ENCODE peak calls at places on chromosomes 7 and 10, in eight cellular contexts. U, O, D, I, M, E, Y and F are unnamed samples.

GRCh38 chr7:66957595-66958290 is 36.7 kb downstream of the TMEM248 start:
- DNase-seq in M (peak), O (no peak), U (no peak), D (peak), E (no peak), I (no peak), Y (no peak), F (no peak)

GRCh38 chr7:128425851-128426250 is 16.1 kb upstream of the IMPDH1 start:
- DNase-seq in O (peak), M (peak), D (peak), I (no peak), U (peak), E (peak), Y (peak), F (peak)

GRCh38 chr7:152335900-152336571 is 99.8 kb downstream of the KMT2C start:
- DNase-seq in E (no peak), U (no peak), M (peak), D (no peak), O (no peak), I (no peak), Y (no peak), F (no peak)

GRCh38 chr10:123506455-123506854 is 159.7 kb upstream of the GPR26 start:
- DNase-seq in M (no peak), U (no peak), I (no peak), E (no peak), Y (no peak), D (no peak), O (no peak), F (no peak)

GRCh38 chr10:131211146-131211545 is 100.4 kb downstream of the TCERG1L start:
- DNase-seq in O (no peak), D (no peak), E (no peak), M (no peak), I (no peak), U (no peak), Y (no peak), F (no peak)

GRCh38 chr10:129861776-129862530 is 102.1 kb downstream of the EBF3 start:
- DNase-seq in M (no peak), D (no peak), U (peak), E (no peak), I (no peak), Y (no peak), O (no peak), F (no peak)

GRCh38 chr7:1934756-1935155 is 264.7 kb downstream of the ELFN1 start:
- DNase-seq in D (no peak), E (no peak), O (no peak), M (no peak), Y (no peak), U (no peak), I (no peak), F (no peak)

GRCh38 chr10:117002206-117002605 is 2.8 kb downstream of the SHTN1 start:
- DNase-seq in I (no peak), M (no peak), O (no peak), E (no peak), U (no peak), Y (no peak), D (no peak), F (no peak)

GRCh38 chr10:3924344-3924743 is 139.3 kb upstream of the KLF6 start:
- DNase-seq in I (peak), O (no peak), U (no peak), M (peak), D (peak), E (no peak), Y (no peak), F (peak)

GRCh38 chr7:139813689-139814088 is 15.4 kb upstream of the TBXAS1 start:
- DNase-seq in O (no peak), E (no peak), D (no peak), I (no peak), M (no peak), Y (no peak), U (no peak), F (no peak)

GRCh38 chr7:77696057-77696642 is at the start of gene RSBN1L:
- DNase-seq in E (peak), O (peak), I (peak), D (peak), M (peak), Y (peak), U (peak), F (peak)

GRCh38 chr7:47354831-47355541 is 226.9 kb downstream of the TNS3 start:
- DNase-seq in E (no peak), O (peak), D (no peak), I (no peak), U (no peak), Y (no peak), M (no peak), F (no peak)

GRCh38 chr7:35430547-35431153 is 176.8 kb upstream of the TBX20 start:
- DNase-seq in D (no peak), O (no peak), Y (peak), U (no peak), E (peak), I (no peak), M (peak), F (peak)

GRCh38 chr7:27184342-27185012 is 555 bp downstream of the HOXA11 start:
- DNase-seq in O (no peak), E (no peak), I (no peak), U (no peak), D (no peak), M (peak), Y (no peak), F (peak)

GRCh38 chr7:85226401-85227085 is 39.7 kb upstream of the SEMA3D start:
- DNase-seq in M (no peak), D (peak), O (no peak), I (peak), E (no peak), U (no peak), Y (no peak), F (no peak)

GRCh38 chr10:8043569-8044306 is 10.8 kb upstream of the GATA3 start:
- DNase-seq in O (no peak), D (no peak), U (no peak), E (no peak), M (no peak), Y (peak), I (no peak), F (no peak)

GRCh38 chr10:104209575-104210198 is 22.5 kb downstream of the CFAP43 start:
- DNase-seq in E (peak), O (peak), I (peak), Y (peak), U (no peak), M (peak), D (peak), F (peak)

GRCh38 chr7:17126413-17127374 is 171.8 kb upstream of the AHR start:
- DNase-seq in E (no peak), M (no peak), I (no peak), U (no peak), Y (no peak), O (no peak), D (no peak), F (no peak)

GRCh38 chr10:78214931-78215330 is 181.3 kb downstream of the RPS24 start:
- DNase-seq in M (no peak), E (no peak), Y (no peak), O (no peak), I (no peak), D (no peak), U (no peak), F (no peak)

GRCh38 chr7:114790526-114790925 is 131.4 kb upstream of the MDFIC start:
- DNase-seq in U (no peak), Y (no peak), M (peak), D (no peak), E (no peak), I (no peak), O (no peak), F (no peak)

GRCh38 chr7:151847136-151847535 is 29.8 kb downstream of the PRKAG2 start:
- DNase-seq in U (no peak), E (no peak), M (no peak), I (no peak), D (no peak), Y (no peak), O (no peak), F (no peak)

GRCh38 chr10:62136931-62137330 is 131.7 kb downstream of the RTKN2 start:
- DNase-seq in E (no peak), Y (no peak), O (no peak), M (no peak), D (no peak), U (no peak), I (peak), F (no peak)

GRCh38 chr7:128270799-128271411 is 29.8 kb downstream of the LEP start:
- DNase-seq in D (no peak), I (no peak), E (no peak), U (no peak), M (peak), Y (no peak), O (no peak), F (no peak)

GRCh38 chr7:132828502-132828901 is 252.2 kb upstream of the PLXNA4 start:
- DNase-seq in I (no peak), Y (no peak), M (no peak), E (no peak), U (no peak), D (no peak), O (no peak), F (no peak)

GRCh38 chr7:20241491-20242261 is 24.5 kb upstream of the MACC1 start:
- DNase-seq in U (no peak), I (peak), M (peak), Y (no peak), O (no peak), D (peak), E (no peak), F (peak)

GRCh38 chr10:113704637-113705343 is 25.1 kb downstream of the CASP7 start:
- DNase-seq in M (peak), I (no peak), O (no peak), Y (peak), E (peak), U (peak), D (peak), F (peak)